ENCODE peak calls at places on chromosomes 6 and 20, in six cellular contexts. H is cardiac muscle cell, D is choroid plexus epithelial cell, J is endothelial cell, M is stomach, L is AG04449. U is an unnamed sample.

GRCh38 chr6:107736713-107737396 is 87.3 kb downstream of the SCML4 start:
- DNase-seq in H (no peak), M (no peak), J (no peak), L (no peak), D (no peak), U (no peak)

GRCh38 chr20:57395111-57395959 is 4.1 kb downstream of the RBM38 start:
- DNase-seq in D (peak), M (peak), H (peak), L (no peak), J (peak), U (no peak)

GRCh38 chr20:53899351-53900167 is 170.8 kb downstream of the BCAS1 start:
- DNase-seq in M (peak), H (no peak), L (no peak), D (no peak), J (no peak), U (no peak)

GRCh38 chr6:20868397-20869185 is 334.3 kb downstream of the CDKAL1 start:
- DNase-seq in M (peak), D (no peak), J (no peak), L (no peak), H (no peak), U (no peak)

GRCh38 chr6:42131531-42131930 is 10.9 kb downstream of the C6orf132 start:
- DNase-seq in D (peak), J (no peak), H (no peak), M (no peak), L (no peak), U (no peak)

GRCh38 chr6:154428892-154429291 is 72.3 kb upstream of the IPCEF1 start:
- DNase-seq in H (no peak), L (no peak), M (no peak), D (no peak), J (no peak), U (no peak)

GRCh38 chr6:444653-445275 is 53.2 kb downstream of the IRF4 start:
- DNase-seq in M (no peak), H (no peak), J (no peak), L (no peak), D (no peak), U (no peak)

GRCh38 chr6:17059820-17060219 is 42.0 kb upstream of the STMND1 start:
- DNase-seq in H (no peak), M (no peak), J (no peak), D (no peak), L (no peak), U (no peak)

GRCh38 chr6:138727182-138727581 is 46.4 kb upstream of the CCDC28A start:
- DNase-seq in L (no peak), H (no peak), D (peak), J (no peak), M (no peak), U (no peak)

GRCh38 chr6:105200133-105200730 is 20.4 kb upstream of the POPDC3 start:
- DNase-seq in L (no peak), M (no peak), H (no peak), J (no peak), D (no peak), U (no peak)

GRCh38 chr6:169145476-169145875 is 108.2 kb downstream of the THBS2 start:
- DNase-seq in H (no peak), J (no peak), L (no peak), D (peak), M (no peak), U (no peak)

GRCh38 chr6:133764011-133764812 is 124.7 kb upstream of the TCF21 start:
- DNase-seq in D (peak), H (no peak), L (no peak), M (no peak), J (no peak), U (no peak)

GRCh38 chr20:61662226-61662945 is 403.3 kb downstream of the TAF4 start:
- DNase-seq in H (no peak), M (no peak), L (no peak), D (no peak), J (no peak), U (peak)